ENCODE peak calls at places on chromosomes 12 and 14, in nine cellular contexts. J is myocyte; T is HFFc6; Q is foreskin fibroblast; O is Daoy; M is cardiac muscle cell; B is cardiac fibroblast; R is CD4-positive, alpha-beta memory T cell; Z is activated gamma-delta T cell treated with Interleukin-2 at 50 U/mL for 16 hours. D is an unnamed sample.

GRCh38 chr14:52412426-52412825 is 98.3 kb downstream of the PTGER2 start:
- DNase-seq in M (no peak), J (no peak), O (no peak), Z (no peak), R (no peak), B (no peak), Q (no peak), T (no peak), D (no peak)

GRCh38 chr12:26369588-26369987 is 174.2 kb downstream of the SSPN start:
- DNase-seq in T (peak), J (peak), O (peak), Z (no peak), Q (peak), R (no peak), M (no peak), B (peak), D (no peak)

GRCh38 chr12:115710104-115710564 is 567.4 kb downstream of the MED13L start:
- DNase-seq in B (peak), M (no peak), Q (peak), T (peak), R (no peak), Z (no peak), J (no peak), O (peak), D (no peak)

GRCh38 chr14:64938972-64939816 is 3.4 kb downstream of the GPX2 start:
- DNase-seq in B (no peak), Q (no peak), R (no peak), T (no peak), O (no peak), M (no peak), Z (no peak), J (no peak), D (no peak)

GRCh38 chr12:15256760-15257159 is 35.5 kb upstream of the RERG start:
- DNase-seq in J (peak), O (no peak), B (peak), Z (no peak), R (no peak), Q (peak), M (no peak), T (no peak), D (no peak)

GRCh38 chr12:59396941-59397340 is 198.9 kb upstream of the SLC16A7 start:
- DNase-seq in O (no peak), R (no peak), B (no peak), J (no peak), T (no peak), Z (no peak), M (no peak), Q (no peak), D (no peak)

GRCh38 chr12:2183556-2184541 is 131.1 kb downstream of the CACNA1C start:
- DNase-seq in O (no peak), T (peak), M (no peak), R (no peak), J (no peak), Q (peak), B (peak), Z (no peak), D (no peak)

GRCh38 chr12:14961466-14962155 is at the start of gene ARHGDIB:
- DNase-seq in O (peak), M (no peak), T (no peak), R (peak), Z (peak), J (no peak), B (peak), Q (peak), D (no peak)

GRCh38 chr14:76546426-76547221 is 170.7 kb downstream of the ESRRB start:
- DNase-seq in B (no peak), Q (no peak), J (peak), T (peak), R (no peak), Z (no peak), M (peak), O (peak), D (peak)

GRCh38 chr12:61781021-61781581 is 479.1 kb upstream of the USP15 start:
- DNase-seq in B (no peak), O (no peak), Z (no peak), R (no peak), M (peak), J (no peak), T (no peak), Q (no peak), D (no peak)

GRCh38 chr14:50186088-50186487 is 45.3 kb downstream of the SOS2 start:
- DNase-seq in R (no peak), M (no peak), J (no peak), T (no peak), O (no peak), B (no peak), Q (no peak), Z (no peak), D (no peak)

GRCh38 chr12:46998811-46999368 is 80.5 kb upstream of the PCED1B start:
- DNase-seq in O (peak), Z (no peak), B (peak), J (peak), Q (peak), T (peak), R (no peak), M (no peak), D (no peak)

GRCh38 chr12:47828967-47829482 is 9.3 kb upstream of the HDAC7 start:
- DNase-seq in T (peak), R (no peak), J (peak), O (peak), B (peak), M (peak), Q (peak), Z (no peak), D (no peak)

GRCh38 chr12:97573901-97574300 is 111.3 kb downstream of the RMST start:
- DNase-seq in J (no peak), B (no peak), R (no peak), O (no peak), Z (no peak), T (no peak), Q (no peak), M (no peak), D (no peak)

GRCh38 chr12:2520722-2521246 is 274.0 kb upstream of the FKBP4 start:
- DNase-seq in T (no peak), O (no peak), B (no peak), R (no peak), J (no peak), Q (no peak), Z (no peak), M (no peak), D (no peak)

GRCh38 chr14:33777651-33778050 is 173.2 kb downstream of the EGLN3 start:
- DNase-seq in J (no peak), B (no peak), Q (no peak), M (no peak), T (peak), Z (no peak), R (no peak), O (peak), D (no peak)

GRCh38 chr12:66573605-66574004 is 105.3 kb downstream of the GRIP1 start:
- DNase-seq in O (no peak), J (no peak), B (no peak), R (no peak), Z (no peak), M (no peak), T (no peak), Q (no peak), D (no peak)

GRCh38 chr12:117155278-117156060 is 34.8 kb downstream of the FBXO21 start:
- DNase-seq in O (peak), Q (no peak), R (peak), B (peak), J (peak), M (peak), Z (peak), T (peak), D (peak)

GRCh38 chr12:2791086-2791485 is 3.7 kb upstream of the FKBP4 start:
- DNase-seq in J (no peak), Q (no peak), Z (no peak), T (no peak), B (no peak), M (no peak), O (no peak), R (no peak), D (no peak)

GRCh38 chr14:60681271-60681670 is 32.0 kb upstream of the SIX1 start:
- DNase-seq in T (no peak), M (no peak), J (no peak), Z (no peak), B (peak), R (no peak), O (no peak), Q (no peak), D (no peak)

GRCh38 chr14:76777721-76778120 is 16.5 kb downstream of the VASH1 start:
- DNase-seq in O (no peak), Z (no peak), R (no peak), M (no peak), J (no peak), T (no peak), Q (no peak), B (no peak), D (no peak)